ENCODE peak calls at places on chromosomes 4 and X, in ten cellular contexts. W is IMR-90, F is tibial nerve, X is fibroblast of lung, R is right lobe of liver, H is breast epithelium, C is left ventricle myocardium inferior, U is HCT116, D is PC-9, P is GM06990. G is an unnamed sample. For H3K36me3, the result is how much of the 10 kb centered on the place peaks cover.

GRCh38 chr4:150136481-150136880 is 58.2 kb downstream of the DCLK2 start:
- DNase-seq in X (peak), P (no peak), R (no peak), C (no peak), H (no peak), F (no peak), D (no peak), U (no peak), W (peak), G (no peak)

GRCh38 chrX:72084114-72084513 is 47.6 kb downstream of the RTL5 start:
- DNase-seq in H (no peak), U (no peak), D (no peak), W (no peak), C (no peak), R (no peak), P (no peak), X (no peak), F (no peak), G (no peak)

GRCh38 chrX:119488749-119489148 is 20.5 kb downstream of the SLC25A5 start:
- DNase-seq in W (peak), U (no peak), H (no peak), R (peak), X (peak), C (no peak), F (peak), D (peak), P (no peak), G (peak)

GRCh38 chr4:41594439-41594838 is 56.5 kb downstream of the LIMCH1 start:
- DNase-seq in W (no peak), D (no peak), P (no peak), X (no peak), F (no peak), C (peak), R (no peak), U (no peak), H (no peak), G (peak)

GRCh38 chrX:15680401-15680800 is 15.8 kb upstream of the CLTRN start:
- DNase-seq in H (no peak), F (no peak), W (peak), X (peak), R (no peak), P (peak), C (no peak), U (no peak), D (no peak), G (no peak)

GRCh38 chr4:96675916-96676315 is 836.0 kb downstream of the PDHA2 start:
- DNase-seq in D (no peak), U (no peak), W (no peak), X (no peak), R (no peak), C (no peak), F (no peak), H (no peak), P (no peak), G (no peak)

GRCh38 chrX:130176354-130176776 is 4.6 kb downstream of the RAB33A start:
- DNase-seq in X (no peak), H (no peak), P (peak), F (no peak), D (no peak), U (no peak), R (no peak), C (no peak), W (peak), G (no peak)

GRCh38 chr4:95165926-95166524 is 382.7 kb downstream of the UNC5C start:
- DNase-seq in D (no peak), P (peak), F (no peak), H (no peak), C (no peak), W (peak), X (peak), U (peak), R (no peak), G (peak)

GRCh38 chr4:138981930-138982390 is 33.6 kb upstream of the NOCT start:
- DNase-seq in C (no peak), P (no peak), R (no peak), D (peak), U (no peak), X (peak), F (no peak), H (no peak), W (peak), G (no peak)

GRCh38 chr4:145043306-145043705 is 54.7 kb downstream of the ANAPC10 start:
- DNase-seq in H (no peak), C (no peak), U (no peak), D (no peak), F (no peak), R (no peak), X (no peak), W (no peak), P (no peak), G (no peak)

GRCh38 chr4:136103616-136104015 is 1428.7 kb downstream of the PCDH18 start:
- DNase-seq in R (no peak), X (no peak), P (no peak), H (no peak), D (no peak), F (no peak), W (no peak), U (no peak), C (no peak), G (no peak)

GRCh38 chrX:119870626-119871131 is 854 bp downstream of the RNF113A start:
- DNase-seq in C (no peak), P (no peak), D (peak), W (peak), H (no peak), U (no peak), X (peak), R (no peak), F (no peak), G (peak)

GRCh38 chrX:10974920-10975319 is 136.2 kb upstream of the HCCS start:
- DNase-seq in P (no peak), X (no peak), D (no peak), F (no peak), U (no peak), W (no peak), C (no peak), R (no peak), H (no peak), G (no peak)

GRCh38 chrX:134634691-134635090 is 23.6 kb downstream of the PLAC1 start:
- DNase-seq in C (no peak), U (no peak), F (no peak), R (no peak), W (peak), X (peak), P (no peak), D (no peak), H (no peak), G (no peak)

GRCh38 chr4:33715996-33716395 is 2528.3 kb downstream of the ARAP2 start:
- DNase-seq in W (no peak), D (peak), H (no peak), C (no peak), R (no peak), P (no peak), X (peak), U (no peak), F (no peak), G (no peak)

GRCh38 chrX:1507511-1508463 is 29.2 kb downstream of the P2RY8 start:
- DNase-seq in R (no peak), U (no peak), X (no peak), F (no peak), C (no peak), D (no peak), P (peak), W (no peak), H (no peak), G (no peak)

GRCh38 chr4:156779774-156780173 is 191.8 kb downstream of the PDGFC start:
- DNase-seq in X (peak), U (peak), W (peak), C (no peak), R (no peak), F (no peak), H (no peak), P (no peak), D (no peak), G (no peak)

GRCh38 chr4:128322986-128323385 is 35.4 kb upstream of the PGRMC2 start:
- DNase-seq in D (peak), X (no peak), P (no peak), R (no peak), F (no peak), W (peak), H (no peak), U (no peak), C (no peak), G (no peak)

GRCh38 chrX:39453847-39454645 is 643.7 kb downstream of the BCOR start:
- DNase-seq in F (no peak), D (no peak), U (no peak), W (no peak), R (no peak), P (no peak), X (no peak), C (peak), H (no peak), G (no peak)
- H3K4me3 ChIP-seq in F (no peak), D (no peak), U (no peak), W (no peak), R (no peak), P (no peak), X (no peak), C (no peak), H (no peak), G (no peak)

GRCh38 chrX:68018248-68019203 is 414.8 kb downstream of the OPHN1 start:
- DNase-seq in F (no peak), P (no peak), R (peak), C (no peak), D (peak), W (peak), X (peak), H (no peak), U (peak), G (no peak)
- TF ChIP-seq CTCF in F (no peak), P (no peak), R (peak), C (peak), D (peak), W (peak), X (peak), H (no peak), U (peak), G (no peak)

DNA sequence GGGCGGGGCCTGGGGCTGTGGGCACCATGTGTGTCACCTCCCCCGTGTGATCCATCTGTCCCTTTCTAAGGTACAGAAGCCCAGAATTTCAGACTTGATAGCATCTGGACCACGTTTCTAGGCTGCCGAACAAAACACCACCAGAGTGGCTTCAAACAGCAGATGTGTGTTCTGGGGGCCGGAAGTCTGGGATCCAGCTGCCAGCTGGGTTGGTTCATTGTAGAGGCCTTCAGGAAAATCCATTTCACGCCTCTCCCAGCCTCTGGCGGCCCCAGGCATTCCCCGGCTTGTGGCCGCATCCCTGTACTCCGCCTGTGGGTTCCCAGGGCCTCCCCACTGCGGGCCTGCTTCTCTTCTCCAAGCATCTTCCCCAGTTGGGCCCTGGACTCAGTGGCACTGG is 39.6 kb upstream of the GPR78 start:
- DNase-seq in X (no peak), R (no peak), W (no peak), F (no peak), C (no peak), H (no peak), U (no peak), D (no peak), P (no peak), G (no peak)
- H3K36me3 ChIP-seq in X (under half), R (under half), W (under half), F (under half), C (under half), H (under half), U (under half), D (under half), P (under half), G (under half)

DNA sequence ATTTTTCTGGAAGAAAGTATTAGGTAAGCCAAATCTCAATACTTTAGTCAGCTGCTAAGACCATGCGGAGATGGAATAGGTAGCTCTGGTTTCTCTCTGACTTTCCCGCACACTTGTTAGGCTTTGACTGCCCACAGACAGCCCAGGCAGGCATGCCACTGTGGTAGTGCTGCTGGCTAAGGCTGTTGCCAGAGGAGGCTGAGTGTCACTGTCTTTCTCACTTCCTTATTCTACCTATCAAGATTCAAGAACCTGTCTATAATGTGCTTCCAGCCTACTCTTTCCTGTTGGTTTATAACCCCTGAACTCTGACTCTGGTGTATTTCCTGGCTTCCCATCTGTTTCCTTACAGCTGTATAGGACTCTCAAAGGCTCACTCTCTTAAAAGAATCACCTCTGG is 81.8 kb upstream of the TRPC5 start:
- DNase-seq in F (no peak), C (no peak), X (no peak), H (no peak), P (no peak), W (no peak), D (no peak), U (no peak), R (no peak), G (no peak)
- H3K4me3 ChIP-seq in F (no peak), C (no peak), X (no peak), H (no peak), P (no peak), W (no peak), D (no peak), U (no peak), R (no peak), G (no peak)

DNA sequence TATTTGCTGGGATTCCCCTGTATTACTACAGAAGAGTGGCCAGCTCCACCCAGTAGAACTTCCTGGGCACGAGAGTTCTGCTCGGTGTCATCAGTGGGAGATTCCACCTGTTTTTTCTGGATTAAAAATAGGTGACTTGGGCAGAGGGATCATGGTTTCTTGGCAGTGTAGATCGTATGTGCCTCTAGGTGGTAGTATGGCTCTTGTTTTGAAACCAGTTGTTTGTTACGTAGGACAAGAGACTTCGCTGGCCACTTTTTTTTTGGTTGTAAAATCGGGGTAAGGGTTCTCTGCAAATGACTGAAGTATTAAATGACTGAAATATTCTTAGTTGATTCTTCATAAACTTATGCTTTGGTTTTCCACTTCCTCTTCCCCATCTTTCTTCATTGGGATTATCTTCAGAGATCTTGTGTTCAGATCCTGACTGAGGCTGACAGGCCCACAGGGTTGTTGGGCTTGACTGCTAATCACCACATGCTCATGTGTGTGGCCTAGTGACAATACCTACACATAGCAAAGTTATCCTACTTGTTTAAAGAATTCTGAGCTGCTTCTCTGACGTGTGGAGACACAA is 43.8 kb upstream of the WDR1 start:
- DNase-seq in R (no peak), U (peak), X (peak), D (no peak), C (no peak), W (peak), H (no peak), F (no peak), P (no peak), G (no peak)
- TF ChIP-seq CTCF in R (peak), U (peak), X (peak), D (no peak), C (peak), W (peak), H (no peak), F (no peak), P (peak), G (peak)

GRCh38 chr4:165088366-165088765 is 24.3 kb downstream of the TMEM192 start:
- DNase-seq in D (no peak), W (no peak), U (no peak), F (no peak), R (no peak), C (no peak), H (no peak), P (no peak), X (no peak), G (no peak)

DNA sequence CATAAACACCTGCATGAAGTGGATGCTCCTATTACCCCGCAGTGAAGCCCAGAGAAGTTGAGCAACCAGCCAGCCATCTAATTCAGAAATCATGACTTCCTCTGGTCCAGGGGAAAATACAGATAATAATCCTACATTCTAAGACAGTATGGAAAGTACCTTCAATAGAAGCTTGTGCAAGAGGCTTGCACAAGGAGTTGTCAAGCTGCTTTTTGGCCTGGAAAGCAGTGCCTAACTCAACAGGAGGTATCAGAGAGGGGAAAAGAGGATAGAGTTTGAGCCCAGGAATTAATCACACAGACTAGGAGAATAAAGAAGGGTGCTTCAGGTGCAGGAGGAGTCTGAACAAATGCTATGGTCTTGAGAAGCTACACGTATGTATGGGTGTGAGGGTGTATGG is 26.7 kb downstream of the TMEM192 start:
- DNase-seq in P (no peak), X (no peak), R (no peak), D (no peak), W (no peak), U (no peak), H (no peak), C (no peak), F (no peak), G (no peak)
- H3K36me3 ChIP-seq in P (under half), X (under half), R (half or more), D (under half), W (under half), U (under half), H (under half), C (half or more), F (half or more), G (under half)

DNA sequence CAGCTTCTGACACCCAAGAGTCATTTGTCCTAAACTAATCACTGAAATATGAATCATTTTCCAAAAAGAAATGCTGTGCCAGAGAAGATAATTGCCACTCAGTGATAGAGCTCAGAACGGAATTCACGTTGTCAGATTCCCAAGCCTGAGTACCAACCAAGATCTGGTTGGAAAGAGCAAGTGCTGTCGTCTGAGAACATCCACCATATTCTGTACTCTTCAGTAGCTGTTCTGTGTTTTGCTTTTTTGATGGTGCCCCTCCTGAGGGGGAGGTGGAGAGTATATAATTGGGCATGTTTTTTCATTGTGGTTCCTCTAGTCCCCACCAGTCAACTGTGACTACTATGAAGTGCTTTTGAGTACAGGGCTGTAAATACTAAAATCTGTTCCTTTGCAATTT is 13.2 kb downstream of the RUFY3 start:
- DNase-seq in C (no peak), R (no peak), F (no peak), H (no peak), D (no peak), P (no peak), W (no peak), X (no peak), U (no peak), G (no peak)
- H3K4me3 ChIP-seq in C (peak), R (peak), F (peak), H (peak), D (no peak), P (peak), W (peak), X (peak), U (no peak), G (no peak)

GRCh38 chr4:15162465-15163283 is 160.4 kb downstream of the CPEB2 start:
- DNase-seq in U (no peak), H (no peak), F (no peak), C (no peak), X (peak), R (no peak), P (no peak), W (peak), D (no peak), G (no peak)
- TF ChIP-seq CTCF in U (peak), H (peak), F (peak), C (peak), X (peak), R (peak), P (peak), W (peak), D (peak), G (peak)

GRCh38 chr4:769511-769910 is 56.4 kb downstream of the CPLX1 start:
- DNase-seq in X (no peak), W (no peak), U (no peak), C (no peak), D (no peak), R (no peak), P (no peak), F (no peak), H (no peak), G (no peak)
- H3K36me3 ChIP-seq in X (under half), W (half or more), U (under half), C (half or more), D (under half), R (under half), P (under half), F (half or more), H (under half), G (half or more)

GRCh38 chr4:6221296-6221850 is 21.0 kb upstream of the JAKMIP1 start:
- DNase-seq in H (peak), D (no peak), C (no peak), R (no peak), W (no peak), P (no peak), X (no peak), F (no peak), U (no peak), G (no peak)
- H3K4me3 ChIP-seq in H (no peak), D (no peak), C (peak), R (no peak), W (no peak), P (no peak), X (no peak), F (peak), U (peak), G (peak)

G was measured in BE2C.